ENCODE peak calls at places on chromosomes 12 and 14, in six cellular contexts. P, F, B, K, H and I are unnamed samples.

GRCh38 chr12:52004042-52004648 is 2.6 kb upstream of the TAMALIN start:
- DNase-seq in P (no peak), F (peak), B (peak), K (peak), H (no peak), I (no peak)

GRCh38 chr12:76083246-76083735 is 1.2 kb downstream of the NAP1L1 start:
- DNase-seq in P (no peak), F (no peak), B (no peak), K (no peak), H (no peak), I (no peak)

GRCh38 chr14:104460920-104461651 is 118.5 kb upstream of the C14orf180 start:
- DNase-seq in P (no peak), F (no peak), B (no peak), K (peak), H (no peak), I (no peak)

GRCh38 chr14:95480109-95480886 is 36.2 kb downstream of the SYNE3 start:
- DNase-seq in P (no peak), F (no peak), B (peak), K (no peak), H (peak), I (peak)

GRCh38 chr14:72678360-72678759 is 215.5 kb downstream of the DPF3 start:
- DNase-seq in P (no peak), F (no peak), B (no peak), K (no peak), H (no peak), I (no peak)

GRCh38 chr14:51512321-51512720 is 139.4 kb upstream of the FRMD6 start:
- DNase-seq in P (no peak), F (no peak), B (no peak), K (no peak), H (no peak), I (no peak)

GRCh38 chr12:30691122-30691879 is 4.4 kb downstream of the IPO8 start:
- DNase-seq in P (no peak), F (no peak), B (peak), K (no peak), H (no peak), I (no peak)

GRCh38 chr14:31428011-31428410 is 7.7 kb upstream of the HEATR5A start:
- DNase-seq in P (no peak), F (no peak), B (no peak), K (no peak), H (no peak), I (no peak)

GRCh38 chr14:71526388-71526787 is 405.8 kb upstream of the RGS6 start:
- DNase-seq in P (no peak), F (no peak), B (no peak), K (no peak), H (no peak), I (no peak)

GRCh38 chr12:64476844-64477243 is 24.9 kb downstream of the TBK1 start:
- DNase-seq in P (no peak), F (no peak), B (no peak), K (no peak), H (no peak), I (no peak)

GRCh38 chr14:69008411-69008810 is 29.3 kb upstream of the ACTN1 start:
- DNase-seq in P (no peak), F (no peak), B (no peak), K (no peak), H (no peak), I (no peak)

GRCh38 chr14:90416649-90417237 is 19.9 kb downstream of the CALM1 start:
- DNase-seq in P (no peak), F (no peak), B (no peak), K (no peak), H (no peak), I (no peak)

GRCh38 chr14:55749201-55749812 is 169.3 kb downstream of the KTN1 start:
- DNase-seq in P (no peak), F (no peak), B (no peak), K (no peak), H (no peak), I (no peak)

GRCh38 chr12:107200394-107200793 is 107.0 kb upstream of the CRY1 start:
- DNase-seq in P (no peak), F (no peak), B (peak), K (no peak), H (no peak), I (no peak)

GRCh38 chr14:79605863-79606262 is 605.4 kb downstream of the DIO2 start:
- DNase-seq in P (no peak), F (no peak), B (no peak), K (no peak), H (no peak), I (no peak)

GRCh38 chr12:121792607-121793500 is 634 bp downstream of the RHOF start:
- DNase-seq in P (no peak), F (peak), B (peak), K (peak), H (peak), I (peak)

GRCh38 chr14:32560213-32560857 is 231.2 kb downstream of the AKAP6 start:
- DNase-seq in P (no peak), F (peak), B (peak), K (peak), H (peak), I (peak)

GRCh38 chr12:93370947-93371346 is 6.8 kb upstream of the NUDT4 start:
- DNase-seq in P (no peak), F (no peak), B (no peak), K (no peak), H (no peak), I (no peak)

GRCh38 chr14:58638231-58639205 is 756 bp downstream of the DACT1 start:
- DNase-seq in P (no peak), F (peak), B (peak), K (peak), H (peak), I (no peak)

GRCh38 chr12:118553856-118554504 is 177.6 kb downstream of the SUDS3 start:
- DNase-seq in P (no peak), F (no peak), B (no peak), K (no peak), H (no peak), I (no peak)